ENCODE peak calls at places on chromosome 10, in six cellular contexts. I is sigmoid colon; Q is CD4-positive, alpha-beta T cell; R is brain microvascular endothelial cell; H is HFFc6; T is prostate gland. N is an unnamed sample.

GRCh38 chr10:22301193-22301592 is 15.0 kb upstream of the COMMD3 start:
- DNase-seq in I (no peak), Q (no peak), R (no peak), H (no peak), T (no peak), N (no peak)

GRCh38 chr10:46545861-46546590 is 10.4 kb downstream of the GPRIN2 start:
- DNase-seq in I (peak; percentile 63), Q (no peak), R (no peak), H (no peak), T (peak; percentile 4), N (no peak)

GRCh38 chr10:85510682-85511081 is 855.9 kb downstream of the GRID1 start:
- DNase-seq in I (no peak), Q (no peak), R (no peak), H (no peak), T (no peak), N (no peak)

GRCh38 chr10:121325490-121326231 is 272.6 kb downstream of the FGFR2 start:
- DNase-seq in I (no peak), Q (no peak), R (no peak), H (no peak), T (no peak), N (no peak)

GRCh38 chr10:123057968-123058367 is 49.2 kb downstream of the ACADSB start:
- DNase-seq in I (no peak), Q (no peak), R (no peak), H (no peak), T (no peak), N (no peak)

GRCh38 chr10:69242844-69243212 is 22.7 kb downstream of the HKDC1 start:
- DNase-seq in I (no peak), Q (no peak), R (no peak), H (no peak), T (no peak), N (no peak)

GRCh38 chr10:15118615-15119014 is 21.5 kb downstream of the RPP38 start:
- DNase-seq in I (no peak), Q (no peak), R (no peak), H (no peak), T (no peak), N (no peak)

GRCh38 chr10:70555371-70555770 is 47.2 kb downstream of the PRF1 start:
- DNase-seq in I (peak; percentile 40), Q (no peak), R (no peak), H (no peak), T (no peak), N (no peak)

GRCh38 chr10:44706745-44707144 is 204.4 kb upstream of the TMEM72 start:
- DNase-seq in I (no peak), Q (no peak), R (peak; percentile 95), H (peak; percentile 98), T (no peak), N (peak; percentile 88)

GRCh38 chr10:113273151-113273876 is 279.5 kb upstream of the HABP2 start:
- DNase-seq in I (no peak), Q (no peak), R (no peak), H (no peak), T (no peak), N (no peak)

GRCh38 chr10:43846968-43847367 is 198.3 kb upstream of the ZNF32 start:
- DNase-seq in I (no peak), Q (no peak), R (no peak), H (no peak), T (no peak), N (no peak)

GRCh38 chr10:23294638-23295247 is 49.9 kb downstream of the C10orf67 start:
- DNase-seq in I (no peak), Q (no peak), R (no peak), H (peak; percentile 8), T (no peak), N (no peak)

GRCh38 chr10:124150189-124150806 is 56.9 kb upstream of the CHST15 start:
- DNase-seq in I (peak; percentile 53), Q (no peak), R (no peak), H (no peak), T (no peak), N (no peak)

GRCh38 chr10:124743188-124744046 is 761 bp downstream of the FAM53B start:
- DNase-seq in I (peak; percentile 73), Q (no peak), R (peak; percentile 16), H (peak; percentile 32), T (no peak), N (no peak)

GRCh38 chr10:8499752-8500390 is 445.4 kb downstream of the GATA3 start:
- DNase-seq in I (no peak), Q (no peak), R (no peak), H (no peak), T (no peak), N (no peak)

GRCh38 chr10:2244476-2244875 is 507.2 kb upstream of the ADARB2 start:
- DNase-seq in I (no peak), Q (no peak), R (no peak), H (no peak), T (no peak), N (no peak)

GRCh38 chr10:109214916-109215740 is 708.2 kb downstream of the XPNPEP1 start:
- DNase-seq in I (no peak), Q (no peak), R (no peak), H (no peak), T (no peak), N (no peak)

GRCh38 chr10:124917168-124917938 is 24.6 kb upstream of the ZRANB1 start:
- DNase-seq in I (peak; percentile 81), Q (peak; percentile 31), R (peak; percentile 44), H (peak; percentile 29), T (peak; percentile 40), N (no peak)

GRCh38 chr10:85679696-85680095 is 686.9 kb downstream of the GRID1 start:
- DNase-seq in I (no peak), Q (no peak), R (no peak), H (no peak), T (no peak), N (no peak)

GRCh38 chr10:118256209-118256608 is 85.9 kb downstream of the FAM204A start:
- DNase-seq in I (no peak), Q (no peak), R (no peak), H (no peak), T (no peak), N (no peak)

GRCh38 chr10:118258285-118258684 is 83.8 kb downstream of the FAM204A start:
- DNase-seq in I (no peak), Q (no peak), R (no peak), H (no peak), T (no peak), N (no peak)

GRCh38 chr10:118255355-118255754 is 86.8 kb downstream of the FAM204A start:
- DNase-seq in I (no peak), Q (no peak), R (no peak), H (no peak), T (no peak), N (no peak)

GRCh38 chr10:118256825-118257570 is 85.1 kb downstream of the FAM204A start:
- DNase-seq in I (no peak), Q (no peak), R (no peak), H (no peak), T (peak; percentile 20), N (no peak)

GRCh38 chr10:118259288-118259906 is 82.7 kb downstream of the FAM204A start:
- DNase-seq in I (no peak), Q (no peak), R (no peak), H (no peak), T (peak; percentile 10), N (no peak)
- TF ChIP-seq CTCF in I (no peak), Q (peak; percentile 17), R (peak; percentile 70), H (peak; percentile 83), T (peak; percentile 32), N (peak; percentile 55)

DNA sequence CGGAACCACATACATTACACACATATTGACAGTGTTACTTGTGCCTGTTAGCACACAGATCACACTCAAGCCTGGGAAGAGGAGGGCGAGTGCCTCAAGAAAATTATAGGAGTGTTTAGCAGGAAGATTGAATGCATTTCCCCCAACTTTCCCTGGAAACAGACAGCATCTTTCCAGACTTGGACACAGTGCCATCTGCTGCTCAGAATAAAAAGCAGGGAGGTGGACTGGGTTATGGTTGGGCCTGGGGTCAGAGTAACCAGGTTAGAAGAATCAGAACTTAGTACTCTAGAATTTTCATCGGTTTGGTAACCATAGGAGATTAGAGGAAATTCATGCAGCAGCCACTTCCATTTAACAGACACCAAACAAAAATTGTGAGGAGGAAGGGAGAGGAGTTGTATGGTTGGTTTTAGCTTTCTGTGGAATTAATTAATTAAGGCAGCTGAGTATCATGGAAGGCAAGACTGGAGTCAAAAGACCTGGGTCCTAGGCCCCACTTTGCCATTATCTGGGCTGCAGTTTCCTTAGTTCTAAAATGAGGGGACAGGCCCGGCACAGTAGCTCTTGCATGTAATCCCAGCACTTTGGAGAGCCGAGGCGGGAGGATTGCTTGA is 43.4 kb upstream of the OPTN start:
- DNase-seq in I (no peak), Q (no peak), R (peak; percentile 29), H (no peak), T (no peak), N (no peak)
- TF ChIP-seq CTCF in I (no peak), Q (no peak), R (peak; percentile 67), H (peak; percentile 68), T (peak; percentile 26), N (peak; percentile 25)

DNA sequence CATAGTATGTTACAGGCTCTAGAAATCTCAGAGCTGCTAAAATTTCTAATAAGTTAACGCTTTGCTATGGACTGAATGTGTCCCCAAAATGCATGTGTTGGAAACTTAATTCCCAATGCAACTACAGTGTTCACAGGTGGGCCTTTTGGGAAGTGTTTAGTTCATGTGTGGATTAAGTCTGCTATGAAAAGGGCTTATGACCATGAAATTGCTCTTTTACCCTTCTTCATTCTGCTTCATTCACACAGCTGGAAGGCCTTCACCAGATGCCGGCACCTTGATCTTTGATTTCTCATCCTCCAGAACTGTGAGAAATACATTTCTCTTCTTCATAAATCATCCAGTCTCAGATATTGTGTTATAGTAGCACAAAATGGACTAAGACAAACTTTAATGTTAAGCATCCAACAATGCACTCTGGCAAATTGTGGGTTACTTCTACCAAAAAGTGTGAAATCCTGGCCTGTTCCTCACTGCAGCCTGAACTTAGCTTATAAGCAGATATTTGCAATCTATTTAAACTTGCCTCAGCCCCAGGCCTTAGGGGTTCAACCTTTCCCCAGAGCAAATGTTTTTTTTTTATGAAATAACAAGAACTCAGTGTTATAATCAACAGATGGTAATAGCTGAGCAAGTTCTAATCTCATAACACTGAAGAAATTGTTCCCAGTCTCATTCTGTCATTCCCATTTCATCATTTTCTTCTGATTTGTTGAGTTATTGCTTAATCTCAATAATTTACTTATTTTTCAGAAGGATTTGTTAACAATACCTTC is 523.6 kb downstream of the KIF20B start:
- DNase-seq in I (no peak), Q (no peak), R (no peak), H (no peak), T (no peak), N (no peak)
- TF ChIP-seq CTCF in I (no peak), Q (no peak), R (no peak), H (no peak), T (no peak), N (no peak)

DNA sequence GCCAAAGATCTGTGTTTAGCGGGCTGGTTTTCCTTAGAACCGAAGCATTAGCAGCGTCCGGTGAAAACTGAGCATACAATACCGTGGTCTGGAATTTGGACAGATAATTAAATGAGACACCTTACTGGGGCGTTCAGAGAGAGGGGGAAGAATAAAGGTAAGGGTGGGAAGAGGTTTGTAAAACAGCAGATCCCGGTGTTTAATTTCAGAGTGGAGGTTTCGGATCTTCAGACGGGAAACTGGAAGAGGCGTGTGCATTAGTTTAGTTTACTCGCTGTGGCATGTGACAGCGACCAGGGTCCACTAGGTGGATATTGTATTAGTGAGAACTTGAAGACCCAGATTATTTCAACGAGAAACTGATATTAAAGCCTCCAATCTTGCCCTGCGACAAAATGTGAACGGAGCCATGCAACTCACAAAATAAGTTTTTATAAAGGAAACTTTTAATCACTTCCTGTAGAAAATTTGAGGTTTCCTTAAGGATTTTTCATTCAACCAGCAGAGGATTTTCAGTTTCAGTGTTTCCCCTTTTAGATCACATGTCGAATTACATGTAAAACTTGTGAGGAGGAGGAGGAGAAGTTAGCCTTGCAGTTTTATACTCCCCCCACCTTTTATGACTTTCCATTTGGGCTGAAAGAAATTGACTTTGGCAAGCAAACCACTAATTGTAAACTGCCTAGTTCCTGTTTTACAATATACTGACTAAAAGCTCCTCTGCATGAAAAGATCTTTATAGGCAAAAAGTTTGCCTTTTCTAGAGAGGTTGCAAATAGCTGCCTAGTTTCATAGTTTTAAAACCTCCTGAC is 2.8 kb downstream of the BAMBI start:
- DNase-seq in I (no peak), Q (no peak), R (no peak), H (no peak), T (peak; percentile 15), N (no peak)
- TF ChIP-seq CTCF in I (no peak), Q (no peak), R (peak; percentile 59), H (peak; percentile 19), T (peak; percentile 30), N (no peak)

N was measured in AG09319.